ENCODE peak calls at places on chromosomes 4 and X, in four cellular contexts. V is K562, N is HCT116, G is uterus. U is an unnamed sample. For H3K4me1, the result is how much of the 10 kb centered on the place peaks cover.

GRCh38 chrX:119325456-119325855 is 73.7 kb upstream of the SLC25A43 start:
- DNase-seq in V (no peak), N (no peak), G (no peak), U (no peak)

GRCh38 chr4:752196-752861 is 46.7 kb downstream of the PCGF3 start:
- DNase-seq in V (no peak), N (no peak), G (no peak), U (no peak)

GRCh38 chr4:27791640-27792039 is 931.0 kb downstream of the STIM2 start:
- DNase-seq in V (no peak), N (no peak), G (no peak), U (no peak)

GRCh38 chr4:145734576-145735329 is 54.8 kb downstream of the C4orf51 start:
- DNase-seq in V (no peak), N (no peak), G (peak), U (peak)

GRCh38 chrX:13398073-13398823 is 78.4 kb upstream of the ATXN3L start:
- DNase-seq in V (peak), N (peak), G (peak), U (no peak)

GRCh38 chr4:40409835-40410234 is 74.7 kb downstream of the CHRNA9 start:
- DNase-seq in V (no peak), N (no peak), G (no peak), U (no peak)

GRCh38 chr4:184363258-184363657 is 111.1 kb downstream of the IRF2 start:
- DNase-seq in V (no peak), N (no peak), G (no peak), U (no peak)

GRCh38 chrX:131745942-131746489 is 202.1 kb downstream of the OR13H1 start:
- DNase-seq in V (no peak), N (no peak), G (no peak), U (no peak)

GRCh38 chr4:56426273-56426672 is 9.1 kb downstream of the PPAT start:
- DNase-seq in V (no peak), N (no peak), G (no peak), U (no peak)

GRCh38 chrX:39431893-39432292 is 630.6 kb downstream of the MID1IP1 start:
- DNase-seq in V (no peak), N (no peak), G (no peak), U (no peak)
- H3K4me1 ChIP-seq in V (under half), N (under half), G (under half), U (under half)

GRCh38 chr4:151105454-151106032 is 6.1 kb downstream of the RPS3A start:
- DNase-seq in V (no peak), N (no peak), G (no peak), U (no peak)
- TF ChIP-seq POLR2A in V (peak), N (no peak), G (no peak), U (no peak)

GRCh38 chr4:2805712-2806391 is 13.0 kb downstream of the SH3BP2 start:
- DNase-seq in V (no peak), N (no peak), G (no peak), U (peak)
- H3K4me1 ChIP-seq in V (under half), N (under half), G (under half), U (under half)

GRCh38 chrX:153470411-153471363 is at the start of gene HAUS7:
- DNase-seq in V (peak), N (peak), G (peak), U (peak)
- TF ChIP-seq POLR2A in V (peak), N (no peak), G (peak), U (no peak)

DNA sequence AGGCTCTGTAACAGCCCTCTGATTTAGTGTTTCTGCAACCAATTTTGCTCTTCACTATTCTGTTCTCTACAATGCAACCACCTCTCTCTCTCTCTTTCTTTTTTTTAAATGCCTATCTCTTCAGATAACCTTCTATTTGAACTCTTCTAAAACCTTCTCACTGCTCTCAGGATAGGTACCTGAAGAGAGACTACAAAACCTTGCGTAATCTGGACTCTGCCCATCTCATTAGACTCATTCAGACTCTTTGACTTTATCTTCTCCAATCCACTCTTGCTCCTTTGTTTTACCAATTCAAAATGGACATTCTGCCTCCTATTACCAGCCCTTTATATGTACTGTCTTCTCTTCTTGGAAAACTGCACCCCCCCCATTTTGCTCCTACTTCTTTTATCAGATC is 291.6 kb downstream of the CAMK2D start:
- DNase-seq in V (no peak), N (no peak), G (no peak), U (no peak)
- H3K4me1 ChIP-seq in V (under half), N (half or more), G (under half), U (under half)

GRCh38 chrX:106999002-106999975 is 723 bp downstream of the MORC4 start:
- DNase-seq in V (peak), N (peak), G (peak), U (peak)

GRCh38 chrX:106995678-106996077 is 4.3 kb downstream of the MORC4 start:
- DNase-seq in V (no peak), N (no peak), G (no peak), U (no peak)

GRCh38 chrX:106997611-106998010 is 2.4 kb downstream of the MORC4 start:
- DNase-seq in V (no peak), N (no peak), G (no peak), U (no peak)

GRCh38 chrX:107000013-107000515 is at the start of gene MORC4:
- DNase-seq in V (peak), N (peak), G (peak), U (peak)
- TF ChIP-seq POLR2A in V (no peak), N (no peak), G (peak), U (peak)

GRCh38 chrX:100316987-100317386 is 93.1 kb downstream of the PCDH19 start:
- DNase-seq in V (no peak), N (no peak), G (no peak), U (no peak)
- H3K4me1 ChIP-seq in V (under half), N (under half), G (under half), U (under half)

GRCh38 chr4:158209825-158210807 is at the start of gene TMEM144:
- DNase-seq in V (peak), N (peak), G (peak), U (peak)
- TF ChIP-seq POLR2A in V (peak), N (peak), G (peak), U (peak)

GRCh38 chr4:37737456-37737855 is 51.3 kb upstream of the RELL1 start:
- DNase-seq in V (no peak), N (no peak), G (no peak), U (no peak)
- H3K4me1 ChIP-seq in V (under half), N (under half), G (under half), U (under half)

GRCh38 chrX:49058794-49059193 is at the start of gene CCDC120:
- DNase-seq in V (no peak), N (no peak), G (no peak), U (peak)

GRCh38 chrX:49054073-49054762 is 4.6 kb upstream of the CCDC120 start:
- DNase-seq in V (no peak), N (no peak), G (no peak), U (no peak)

DNA sequence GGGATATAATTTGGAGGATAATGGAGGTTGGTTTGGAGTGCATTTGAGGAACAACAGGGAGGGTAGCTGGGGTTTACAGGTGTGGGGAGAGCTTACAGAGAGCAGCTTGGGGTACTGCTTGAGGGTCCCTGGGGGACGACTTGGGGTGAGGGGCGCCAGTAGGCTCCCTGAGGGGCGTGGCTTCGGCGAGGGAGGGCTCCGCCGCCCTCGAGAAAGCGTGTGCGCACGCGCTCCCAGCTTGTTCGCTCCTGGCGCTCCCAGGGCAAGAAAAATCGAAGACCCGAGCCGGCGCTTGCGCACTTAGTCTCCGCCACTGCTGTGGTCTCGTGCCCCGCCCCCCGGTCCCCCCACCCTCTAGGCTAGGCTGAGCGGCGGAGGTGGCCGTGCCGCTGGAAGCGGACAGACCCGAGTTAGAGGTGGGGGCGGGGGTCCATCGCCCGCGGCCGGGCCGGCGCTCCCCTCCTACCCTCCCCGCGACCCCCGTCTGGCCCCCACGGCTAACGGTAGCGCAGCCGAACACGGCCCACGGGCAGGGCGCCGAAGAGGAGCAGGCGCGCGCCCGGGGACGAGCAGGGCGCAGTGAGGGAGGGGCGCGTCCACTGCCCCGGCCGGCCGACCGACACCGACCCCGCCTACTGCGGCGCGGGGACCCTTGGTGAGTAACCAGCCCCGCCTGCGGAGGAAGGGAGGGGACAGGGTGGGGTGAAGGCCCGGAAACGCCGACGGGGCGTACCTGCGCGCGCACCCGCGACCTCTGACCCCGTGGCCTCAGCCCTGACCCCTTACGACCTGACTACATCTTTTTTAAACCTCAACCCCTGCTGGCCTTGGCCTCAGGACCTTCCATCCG is 5.4 kb upstream of the CCDC120 start:
- DNase-seq in V (peak), N (no peak), G (peak), U (peak)
- TF ChIP-seq POLR2A in V (no peak), N (no peak), G (peak), U (no peak)